ENCODE peak calls at places on chromosomes 16 and 17, in ten cellular contexts. I, S, C, Y, W, Q, V, Z, F and B are unnamed samples.

GRCh38 chr17:41516828-41517283 is 1.8 kb downstream of the KRT15 start:
- DNase-seq in C (no peak), I (no peak), Q (no peak), W (no peak), V (no peak), Y (no peak), S (no peak), Z (no peak), F (peak), B (no peak)

GRCh38 chr17:62064029-62064790 is 868 bp downstream of the MED13 start:
- DNase-seq in V (peak), Y (no peak), Q (no peak), C (no peak), W (peak), F (peak), S (peak), Z (no peak), I (no peak), B (peak)

GRCh38 chr17:65254166-65254565 is 117.0 kb downstream of the RGS9 start:
- DNase-seq in F (no peak), V (peak), Y (no peak), S (peak), I (no peak), Z (no peak), Q (no peak), W (no peak), C (no peak), B (peak)

GRCh38 chr16:88287219-88287618 is 95.5 kb upstream of the ZNF469 start:
- DNase-seq in V (peak), I (no peak), Z (peak), Y (no peak), Q (no peak), W (no peak), C (no peak), F (no peak), S (peak), B (no peak)

GRCh38 chr16:65409505-65409904 is 287.6 kb upstream of the CDH11 start:
- DNase-seq in Y (no peak), F (no peak), S (peak), Z (no peak), W (no peak), Q (no peak), C (no peak), V (peak), I (no peak), B (peak)

GRCh38 chr17:67435122-67435521 is 58.0 kb downstream of the PITPNC1 start:
- DNase-seq in S (no peak), V (peak), Z (no peak), Y (no peak), I (no peak), C (no peak), Q (no peak), F (no peak), W (no peak), B (peak)

GRCh38 chr16:11986521-11987057 is 10.1 kb downstream of the SNX29 start:
- DNase-seq in Y (no peak), Q (no peak), Z (no peak), V (peak), C (no peak), S (no peak), W (no peak), I (no peak), F (no peak), B (peak)

GRCh38 chr17:12074346-12074745 is 53.7 kb downstream of the MAP2K4 start:
- DNase-seq in S (no peak), C (no peak), V (no peak), Z (no peak), I (no peak), Q (no peak), W (no peak), Y (no peak), F (no peak), B (no peak)

GRCh38 chr17:31811021-31811565 is 48.0 kb downstream of the COPRS start:
- DNase-seq in Y (no peak), Q (no peak), V (peak), F (no peak), Z (no peak), C (no peak), W (no peak), S (peak), I (no peak), B (no peak)

GRCh38 chr17:29589524-29590260 is at the start of gene GIT1:
- DNase-seq in V (peak), F (peak), Y (no peak), I (no peak), W (peak), Z (peak), S (peak), Q (no peak), C (no peak), B (peak)

GRCh38 chr16:2465653-2466415 is 5.3 kb upstream of the NTN3 start:
- DNase-seq in S (no peak), I (no peak), W (peak), Q (no peak), Z (no peak), F (no peak), Y (no peak), C (no peak), V (no peak), B (no peak)

GRCh38 chr16:46972971-46973456 is 460 bp downstream of the DNAJA2 start:
- DNase-seq in Y (no peak), W (no peak), C (no peak), I (no peak), Q (no peak), Z (peak), S (peak), F (peak), V (peak), B (peak)

GRCh38 chr17:57442914-57443571 is 186.7 kb downstream of the MSI2 start:
- DNase-seq in W (no peak), I (no peak), V (no peak), Q (no peak), F (no peak), C (peak), Z (peak), Y (no peak), S (no peak), B (no peak)

GRCh38 chr17:31582151-31582907 is 190.9 kb downstream of the RAB11FIP4 start:
- DNase-seq in C (peak), F (no peak), Y (no peak), V (no peak), Z (peak), I (no peak), W (no peak), S (peak), Q (no peak), B (peak)

GRCh38 chr17:44315760-44316731 is 7.6 kb downstream of the RUNDC3A start:
- DNase-seq in S (no peak), Y (no peak), I (no peak), C (no peak), W (no peak), F (no peak), Z (no peak), Q (no peak), V (no peak), B (no peak)

DNA sequence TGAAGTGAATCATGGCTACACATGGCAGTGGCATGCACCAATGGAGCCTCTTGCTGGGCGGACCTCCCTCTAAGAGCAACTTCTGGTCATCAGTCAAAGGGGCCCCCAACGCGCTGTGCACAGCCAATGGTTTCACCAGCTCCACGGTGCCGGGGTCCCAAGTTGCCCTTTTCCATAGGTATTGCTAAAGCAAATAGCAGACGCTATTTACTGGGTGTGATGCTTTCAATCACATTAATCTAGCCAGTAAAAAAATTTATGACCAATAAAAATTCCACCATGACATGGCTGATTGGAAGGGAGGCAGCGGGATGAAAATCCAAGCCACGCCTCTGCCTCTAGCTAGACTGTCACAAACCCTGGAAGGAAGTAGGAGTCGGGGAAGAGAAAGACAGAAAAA is 680.3 kb upstream of the SOX9 start:
- DNase-seq in Y (no peak), V (no peak), W (no peak), C (no peak), Z (no peak), I (no peak), F (no peak), S (peak), Q (no peak), B (no peak)
- TF ChIP-seq CTCF in Y (no peak), V (no peak), W (no peak), C (no peak), Z (no peak), I (no peak), F (no peak), S (no peak), Q (no peak), B (no peak)

GRCh38 chr17:77829871-77830799 is 128.4 kb upstream of the TNRC6C start:
- DNase-seq in F (no peak), W (no peak), Y (no peak), V (peak), S (peak), Q (peak), I (no peak), C (no peak), Z (peak), B (peak)
- H3K4me3 ChIP-seq in F (no peak), W (no peak), Y (no peak), V (no peak), S (no peak), Q (no peak), I (no peak), C (peak), Z (no peak), B (no peak)

GRCh38 chr16:15509593-15510520 is 75.5 kb downstream of the BMERB1 start:
- DNase-seq in V (peak), W (no peak), Z (no peak), Q (no peak), Y (no peak), I (peak), C (no peak), S (peak), F (no peak), B (peak)
- TF ChIP-seq CTCF in V (no peak), W (no peak), Z (no peak), Q (no peak), Y (no peak), I (no peak), C (no peak), S (peak), F (no peak), B (peak)

GRCh38 chr17:8164815-8165131 is 2.0 kb upstream of the VAMP2 start:
- DNase-seq in V (no peak), Y (no peak), C (no peak), Q (no peak), W (no peak), F (no peak), Z (no peak), S (no peak), I (no peak), B (no peak)
- H3K4me3 ChIP-seq in V (no peak), Y (no peak), C (no peak), Q (no peak), W (no peak), F (no peak), Z (peak), S (no peak), I (no peak), B (no peak)

GRCh38 chr16:66924527-66925321 is 611 bp downstream of the RRAD start:
- DNase-seq in V (no peak), I (no peak), F (no peak), Y (no peak), Z (peak), C (no peak), S (peak), W (peak), Q (no peak), B (no peak)
- TF ChIP-seq CTCF in V (no peak), I (peak), F (no peak), Y (peak), Z (peak), C (peak), S (no peak), W (peak), Q (peak), B (no peak)

DNA sequence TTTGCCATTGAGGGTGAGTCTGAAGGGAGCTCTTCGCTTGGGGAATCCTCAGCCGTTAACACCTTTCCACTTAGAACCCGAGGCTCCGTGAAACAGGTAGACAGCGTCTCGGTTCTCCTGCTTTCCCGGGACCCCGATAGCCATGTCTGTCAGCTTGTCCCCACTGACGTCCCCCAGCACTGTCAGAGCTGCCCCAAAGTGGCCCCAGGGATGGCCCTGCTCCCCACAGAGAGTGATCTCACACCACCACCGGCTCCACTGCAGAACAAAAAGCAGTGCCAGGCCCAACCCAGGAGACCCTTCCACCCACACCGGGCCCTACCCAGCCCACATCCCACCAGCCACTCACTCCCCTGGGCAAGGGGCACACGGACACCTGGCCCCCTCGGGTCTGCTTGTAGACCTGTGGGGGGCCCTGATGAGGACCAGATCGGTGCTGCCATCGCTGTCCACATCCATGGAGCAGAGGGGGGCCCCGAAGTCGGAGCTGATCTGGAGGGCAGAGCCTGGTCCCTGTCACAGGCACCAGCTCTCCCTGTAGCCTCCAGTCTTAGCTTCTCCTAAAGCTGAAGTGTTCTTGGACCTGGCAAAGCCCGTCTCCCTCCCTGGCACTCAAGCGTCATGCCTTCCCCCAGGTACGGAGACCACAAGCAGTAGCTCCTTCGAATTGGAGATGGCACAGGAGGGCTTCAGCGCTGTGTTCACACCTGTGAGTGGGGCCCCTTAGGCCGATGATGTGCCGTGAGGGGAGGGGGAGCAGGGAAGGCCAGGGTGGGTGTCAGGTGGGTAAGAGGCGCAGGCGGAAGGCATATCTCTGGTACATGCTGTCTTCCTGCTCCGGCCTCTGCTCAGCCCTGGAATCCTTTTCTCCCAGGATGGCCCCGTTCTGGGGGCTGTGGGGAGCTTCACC is 6.5 kb downstream of the ITGAX start:
- DNase-seq in Y (no peak), C (no peak), I (no peak), Q (no peak), S (no peak), W (no peak), V (no peak), Z (peak), F (no peak), B (no peak)
- H3K4me3 ChIP-seq in Y (no peak), C (no peak), I (no peak), Q (no peak), S (no peak), W (no peak), V (no peak), Z (no peak), F (no peak), B (no peak)

GRCh38 chr16:27867122-27868110 is 196.1 kb downstream of the GSG1L start:
- DNase-seq in V (peak), Z (peak), W (peak), F (peak), S (peak), Q (peak), C (no peak), Y (no peak), I (peak), B (peak)
- TF ChIP-seq CTCF in V (peak), Z (no peak), W (peak), F (peak), S (peak), Q (peak), C (peak), Y (peak), I (peak), B (peak)